ENCODE peak calls at places on chromosomes 6 and 20, in seven cellular contexts. D is GM10248, F is T47D, M is RWPE2, H is H54, C is IMR-90, L is fibroblast of mammary gland. X is an unnamed sample.

GRCh38 chr6:21859193-21859735 is 265.7 kb downstream of the SOX4 start:
- DNase-seq in D (no peak), F (no peak), M (no peak), H (no peak), C (no peak), L (no peak), X (no peak)

GRCh38 chr6:165883851-165884640 is 221.0 kb upstream of the PDE10A start:
- DNase-seq in D (no peak), F (no peak), M (no peak), H (peak), C (peak), L (peak), X (no peak)

GRCh38 chr6:109381747-109382575 is at the start of gene CD164:
- DNase-seq in D (peak), F (peak), M (peak), H (peak), C (peak), L (peak), X (peak)

GRCh38 chr6:106922626-106923025 is 51.9 kb downstream of the CD24 start:
- DNase-seq in D (no peak), F (no peak), M (no peak), H (no peak), C (no peak), L (no peak), X (no peak)

GRCh38 chr20:31691646-31692275 is 30.9 kb downstream of the BCL2L1 start:
- DNase-seq in D (peak), F (no peak), M (no peak), H (no peak), C (peak), L (peak), X (peak)

GRCh38 chr6:157107915-157108651 is 215.2 kb downstream of the TMEM242 start:
- DNase-seq in D (no peak), F (no peak), M (no peak), H (peak), C (peak), L (peak), X (peak)

GRCh38 chr6:167858086-167858591 is 31.4 kb downstream of the AFDN start:
- DNase-seq in D (no peak), F (no peak), M (no peak), H (no peak), C (peak), L (peak), X (peak)

GRCh38 chr20:36145877-36146707 is 8.4 kb upstream of the EPB41L1 start:
- DNase-seq in D (no peak), F (no peak), M (no peak), H (no peak), C (peak), L (no peak), X (peak)

GRCh38 chr6:105504660-105505059 is 101.8 kb upstream of the PREP start:
- DNase-seq in D (no peak), F (no peak), M (no peak), H (no peak), C (no peak), L (peak), X (no peak)

GRCh38 chr6:31652925-31653724 is 664 bp upstream of the BAG6 start:
- DNase-seq in D (peak), F (peak), M (peak), H (peak), C (no peak), L (no peak), X (no peak)

GRCh38 chr20:63576311-63576710 is 2.3 kb upstream of the HELZ2 start:
- DNase-seq in D (no peak), F (no peak), M (no peak), H (no peak), C (no peak), L (no peak), X (peak)

GRCh38 chr6:85675030-85675819 is 32.5 kb upstream of the SYNCRIP start:
- DNase-seq in D (no peak), F (no peak), M (no peak), H (no peak), C (peak), L (peak), X (peak)

GRCh38 chr6:26155066-26155925 is 68.1 kb downstream of the HFE start:
- DNase-seq in D (peak), F (no peak), M (no peak), H (no peak), C (no peak), L (no peak), X (peak)

GRCh38 chr6:53151676-53152075 is 3.0 kb upstream of the GCM1 start:
- DNase-seq in D (peak), F (no peak), M (no peak), H (peak), C (no peak), L (peak), X (no peak)

GRCh38 chr6:113009682-113010081 is 662.6 kb downstream of the RFPL4B start:
- DNase-seq in D (no peak), F (no peak), M (no peak), H (no peak), C (peak), L (no peak), X (peak)

X was measured in fibroblast of the aortic adventitia.